ENCODE peak calls at places on chromosome 1, in ten cellular contexts. T is stimulated activated CD4-positive, alpha-beta T cell treated with anti-CD3 and anti-CD28 coated beads, Interleukin-2, amount 100 ng/mL, for 48 hours; D is cardiac fibroblast; G is smooth muscle cell of the brain vasculature; O is C1 segment of cervical spinal cord; Y is KG1; S is heart left ventricle; B is HFFc6; C is T-helper 1 cell; Z is NCI-H69. E is an unnamed sample.

GRCh38 chr1:2979191-2980072 is 41.8 kb upstream of the ACTRT2 start:
- DNase-seq in T (no peak), D (no peak), G (no peak), O (no peak), Y (no peak), S (peak; percentile 33), B (no peak), C (no peak), Z (no peak), E (no peak)

GRCh38 chr1:195294911-195295310 is 1313.3 kb downstream of the KCNT2 start:
- DNase-seq in T (no peak), D (no peak), G (no peak), O (no peak), Y (no peak), S (no peak), B (no peak), C (no peak), Z (no peak), E (no peak)

GRCh38 chr1:96721382-96722160 is at the start of gene PTBP2:
- DNase-seq in T (peak; percentile 78), D (peak; percentile 71), G (no peak), O (peak; percentile 88), Y (peak; percentile 73), S (peak; percentile 91), B (peak; percentile 68), C (peak; percentile 78), Z (peak; percentile 87), E (no peak)

GRCh38 chr1:75908717-75909152 is 23.5 kb downstream of the ASB17 start:
- DNase-seq in T (no peak), D (peak; percentile 44), G (peak; percentile 7), O (no peak), Y (peak; percentile 15), S (no peak), B (peak; percentile 29), C (no peak), Z (peak; percentile 55), E (peak; percentile 39)

GRCh38 chr1:210201671-210202070 is 30.9 kb upstream of the SERTAD4 start:
- DNase-seq in T (no peak), D (peak; percentile 30), G (no peak), O (no peak), Y (no peak), S (no peak), B (peak; percentile 42), C (no peak), Z (no peak), E (peak; percentile 42)

GRCh38 chr1:205726619-205727125 is 23.3 kb downstream of the NUCKS1 start:
- DNase-seq in T (no peak), D (no peak), G (no peak), O (no peak), Y (no peak), S (no peak), B (no peak), C (no peak), Z (no peak), E (no peak)

GRCh38 chr1:183889095-183889494 is 84.2 kb downstream of the RGL1 start:
- DNase-seq in T (no peak), D (no peak), G (no peak), O (no peak), Y (no peak), S (no peak), B (no peak), C (no peak), Z (no peak), E (no peak)

GRCh38 chr1:178818416-178818815 is 52.5 kb downstream of the ANGPTL1 start:
- DNase-seq in T (no peak), D (peak; percentile 21), G (no peak), O (no peak), Y (no peak), S (no peak), B (peak; percentile 54), C (no peak), Z (no peak), E (no peak)

GRCh38 chr1:39048745-39049370 is 22.7 kb downstream of the NDUFS5 start:
- DNase-seq in T (no peak), D (peak; percentile 32), G (no peak), O (no peak), Y (no peak), S (no peak), B (no peak), C (no peak), Z (no peak), E (no peak)

GRCh38 chr1:34019741-34020552 is 145.1 kb downstream of the CSMD2 start:
- DNase-seq in T (no peak), D (no peak), G (no peak), O (no peak), Y (no peak), S (no peak), B (no peak), C (no peak), Z (peak; percentile 19), E (no peak)

GRCh38 chr1:10909697-10910489 is 102.6 kb upstream of the TARDBP start:
- DNase-seq in T (peak; percentile 71), D (peak; percentile 38), G (no peak), O (no peak), Y (peak; percentile 33), S (peak; percentile 80), B (no peak), C (peak; percentile 61), Z (peak; percentile 63), E (no peak)

GRCh38 chr1:30618335-30618747 is 105.0 kb downstream of the MATN1 start:
- DNase-seq in T (no peak), D (no peak), G (no peak), O (no peak), Y (no peak), S (no peak), B (no peak), C (no peak), Z (no peak), E (no peak)

GRCh38 chr1:6124746-6125365 is 55.3 kb downstream of the CHD5 start:
- DNase-seq in T (no peak), D (no peak), G (no peak), O (no peak), Y (no peak), S (peak; percentile 53), B (no peak), C (no peak), Z (no peak), E (no peak)

GRCh38 chr1:38308780-38309179 is 262.2 kb upstream of the POU3F1 start:
- DNase-seq in T (no peak), D (no peak), G (no peak), O (no peak), Y (no peak), S (no peak), B (peak; percentile 12), C (no peak), Z (no peak), E (no peak)

GRCh38 chr1:54475357-54476230 is 69.4 kb upstream of the SSBP3 start:
- DNase-seq in T (no peak), D (no peak), G (no peak), O (no peak), Y (no peak), S (peak; percentile 66), B (no peak), C (peak; percentile 42), Z (peak; percentile 68), E (no peak)

GRCh38 chr1:76274302-76274701 is 199.8 kb downstream of the ST6GALNAC3 start:
- DNase-seq in T (no peak), D (no peak), G (no peak), O (no peak), Y (no peak), S (no peak), B (no peak), C (no peak), Z (no peak), E (no peak)

GRCh38 chr1:55213029-55213884 is 1.9 kb downstream of the USP24 start:
- DNase-seq in T (no peak), D (no peak), G (no peak), O (no peak), Y (peak; percentile 26), S (no peak), B (no peak), C (peak; percentile 10), Z (peak; percentile 33), E (no peak)

GRCh38 chr1:89815611-89816010 is 5.2 kb upstream of the LRRC8D start:
- DNase-seq in T (no peak), D (no peak), G (no peak), O (no peak), Y (peak; percentile 31), S (no peak), B (no peak), C (no peak), Z (no peak), E (no peak)

GRCh38 chr1:163054056-163054706 is 15.0 kb upstream of the RGS4 start:
- DNase-seq in T (no peak), D (no peak), G (no peak), O (no peak), Y (no peak), S (no peak), B (no peak), C (no peak), Z (peak; percentile 76), E (no peak)

GRCh38 chr1:225415967-225416745 is 11.7 kb downstream of the LBR start:
- DNase-seq in T (no peak), D (no peak), G (no peak), O (no peak), Y (no peak), S (no peak), B (no peak), C (no peak), Z (no peak), E (no peak)

GRCh38 chr1:38962560-38962959 is 20.9 kb upstream of the RHBDL2 start:
- DNase-seq in T (no peak), D (peak; percentile 60), G (no peak), O (no peak), Y (no peak), S (no peak), B (peak; percentile 45), C (no peak), Z (no peak), E (no peak)

GRCh38 chr1:16727190-16728111 is 12.9 kb upstream of the RNU1-4 start:
- DNase-seq in T (peak; percentile 60), D (peak; percentile 82), G (no peak), O (no peak), Y (peak; percentile 53), S (peak; percentile 75), B (peak; percentile 85), C (peak; percentile 84), Z (peak; percentile 93), E (peak; percentile 22)

GRCh38 chr1:107430540-107431228 is 289.8 kb downstream of the NTNG1 start:
- DNase-seq in T (peak; percentile 8), D (peak; percentile 30), G (peak; percentile 2), O (no peak), Y (peak; percentile 38), S (no peak), B (no peak), C (peak; percentile 21), Z (peak; percentile 63), E (peak; percentile 18)

GRCh38 chr1:91583326-91583755 is 82.7 kb downstream of the CDC7 start:
- DNase-seq in T (no peak), D (peak; percentile 83), G (no peak), O (no peak), Y (no peak), S (no peak), B (peak; percentile 79), C (peak; percentile 49), Z (peak; percentile 70), E (no peak)

GRCh38 chr1:204494281-204495077 is at the start of gene PIK3C2B:
- DNase-seq in T (peak; percentile 61), D (peak; percentile 59), G (peak; percentile 7), O (peak; percentile 58), Y (peak; percentile 79), S (peak; percentile 93), B (peak; percentile 72), C (peak; percentile 80), Z (peak; percentile 88), E (no peak)

GRCh38 chr1:84435159-84435558 is 36.9 kb downstream of the DNASE2B start:
- DNase-seq in T (no peak), D (no peak), G (no peak), O (no peak), Y (peak; percentile 11), S (no peak), B (no peak), C (peak; percentile 24), Z (no peak), E (no peak)

GRCh38 chr1:117501275-117501674 is 104.6 kb upstream of the TENT5C start:
- DNase-seq in T (no peak), D (peak; percentile 67), G (no peak), O (no peak), Y (no peak), S (no peak), B (peak; percentile 61), C (no peak), Z (no peak), E (no peak)

GRCh38 chr1:225816643-225817538 is 7.0 kb downstream of the EPHX1 start:
- DNase-seq in T (no peak), D (peak; percentile 23), G (no peak), O (no peak), Y (no peak), S (peak; percentile 88), B (no peak), C (no peak), Z (no peak), E (no peak)

E was measured in SK-N-MC.